ENCODE peak calls at places on chromosome 10, in five cellular contexts. L is HepG2, T is K562, D is GM12878, O is H1. M is an unnamed sample.

GRCh38 chr10:6280291-6280690 is 77.6 kb downstream of the PFKFB3 start:
- DNase-seq in T (no peak), D (no peak), L (no peak), O (no peak), M (no peak)

GRCh38 chr10:61110188-61110844 is 166.3 kb upstream of the RHOBTB1 start:
- DNase-seq in O (no peak), D (no peak), L (no peak), T (no peak), M (no peak)

GRCh38 chr10:55203319-55203718 is 402.3 kb upstream of the PCDH15 start:
- DNase-seq in L (no peak), D (no peak), O (no peak), T (no peak), M (no peak)

GRCh38 chr10:104314591-104315485 is 23.4 kb downstream of the ITPRIP start:
- DNase-seq in L (no peak), D (no peak), O (no peak), T (no peak), M (no peak)

GRCh38 chr10:5545778-5546710 is 21.3 kb downstream of the CALML3 start:
- DNase-seq in L (no peak), O (no peak), T (peak; percentile 54), D (no peak), M (no peak)

GRCh38 chr10:78914502-78915330 is 154.1 kb upstream of the ZMIZ1 start:
- DNase-seq in O (no peak), L (no peak), D (peak; percentile 27), T (no peak), M (no peak)

GRCh38 chr10:50561266-50561665 is 62.5 kb downstream of the SGMS1 start:
- DNase-seq in L (no peak), D (no peak), T (no peak), O (no peak), M (no peak)

GRCh38 chr10:116272497-116273221 is at the start of gene GFRA1:
- DNase-seq in O (no peak), T (no peak), D (no peak), L (no peak), M (no peak)

GRCh38 chr10:56095506-56096225 is 265.4 kb downstream of the ZWINT start:
- DNase-seq in D (no peak), O (no peak), T (no peak), L (no peak), M (no peak)

GRCh38 chr10:34716958-34717357 is 98.1 kb downstream of the PARD3 start:
- DNase-seq in D (no peak), O (no peak), L (no peak), T (peak; percentile 46), M (no peak)

GRCh38 chr10:92690211-92691041 is 671 bp downstream of the HHEX start:
- DNase-seq in O (no peak), T (peak; percentile 71), D (no peak), L (no peak), M (peak; percentile 21)

GRCh38 chr10:104824378-104825006 is 183.4 kb downstream of the SORCS3 start:
- DNase-seq in O (peak; percentile 23), L (no peak), T (peak; percentile 1), D (no peak), M (peak; percentile 22)

GRCh38 chr10:35959103-35959740 is 317.1 kb upstream of the FZD8 start:
- DNase-seq in T (no peak), L (no peak), O (no peak), D (no peak), M (no peak)

GRCh38 chr10:17232276-17232987 is 4.4 kb downstream of the VIM start:
- DNase-seq in D (peak; percentile 45), O (no peak), L (no peak), T (no peak), M (no peak)

GRCh38 chr10:66627156-66627555 is 298.7 kb upstream of the LRRTM3 start:
- DNase-seq in L (peak; percentile 34), T (peak; percentile 3), O (no peak), D (no peak), M (peak; percentile 66)

GRCh38 chr10:90227259-90227658 is 525.9 kb downstream of the KIF20B start:
- DNase-seq in D (no peak), O (no peak), T (no peak), L (no peak), M (peak; percentile 99)

GRCh38 chr10:119459681-119460340 is 82.7 kb downstream of the RGS10 start:
- DNase-seq in D (no peak), T (no peak), L (no peak), O (no peak), M (no peak)

GRCh38 chr10:31157125-31157983 is 125.7 kb upstream of the ZNF438 start:
- DNase-seq in T (no peak), L (no peak), D (no peak), O (no peak), M (no peak)

GRCh38 chr10:23408330-23408976 is 30.4 kb upstream of the OTUD1 start:
- DNase-seq in T (no peak), O (no peak), D (no peak), L (no peak), M (no peak)

GRCh38 chr10:98047009-98047741 is 16.8 kb upstream of the CRTAC1 start:
- DNase-seq in L (no peak), O (no peak), D (no peak), T (peak; percentile 2), M (no peak)

DNA sequence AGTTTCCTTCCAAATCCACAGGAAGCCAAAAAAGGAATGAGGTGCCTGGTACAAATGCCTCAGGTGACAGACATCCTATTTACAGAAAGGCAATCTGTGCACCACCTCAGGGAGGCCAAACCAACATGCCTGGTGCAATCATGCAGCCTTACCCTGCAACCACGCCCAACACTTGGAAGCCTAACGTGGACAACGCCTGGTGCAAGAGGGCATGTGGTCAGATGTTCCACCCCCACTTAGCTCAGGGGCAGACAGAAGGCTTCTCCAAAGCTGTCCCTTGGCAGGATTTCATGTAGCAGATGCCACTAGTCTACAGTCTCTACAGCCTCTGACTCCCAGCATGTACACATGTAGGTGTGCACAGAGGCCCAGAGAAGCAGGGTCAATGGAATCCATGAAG is 89.5 kb downstream of the KCNMA1 start:
- DNase-seq in T (no peak), D (no peak), L (no peak), O (no peak), M (no peak)
- TF ChIP-seq YY1 in T (no peak), D (no peak), L (no peak), O (no peak), M (no peak)

GRCh38 chr10:42519761-42520460 is 118.5 kb downstream of the ZNF33B start:
- DNase-seq in D (no peak), T (no peak), L (no peak), O (no peak), M (no peak)
- H3K9me3 ChIP-seq in D (peaks cover 9% of the 10 kb centered on the region), T (peaks cover 42% of the 10 kb centered on the region), L (peaks cover 12% of the 10 kb centered on the region), O (peaks cover 89% of the 10 kb centered on the region), M (peaks cover 32% of the 10 kb centered on the region)

DNA sequence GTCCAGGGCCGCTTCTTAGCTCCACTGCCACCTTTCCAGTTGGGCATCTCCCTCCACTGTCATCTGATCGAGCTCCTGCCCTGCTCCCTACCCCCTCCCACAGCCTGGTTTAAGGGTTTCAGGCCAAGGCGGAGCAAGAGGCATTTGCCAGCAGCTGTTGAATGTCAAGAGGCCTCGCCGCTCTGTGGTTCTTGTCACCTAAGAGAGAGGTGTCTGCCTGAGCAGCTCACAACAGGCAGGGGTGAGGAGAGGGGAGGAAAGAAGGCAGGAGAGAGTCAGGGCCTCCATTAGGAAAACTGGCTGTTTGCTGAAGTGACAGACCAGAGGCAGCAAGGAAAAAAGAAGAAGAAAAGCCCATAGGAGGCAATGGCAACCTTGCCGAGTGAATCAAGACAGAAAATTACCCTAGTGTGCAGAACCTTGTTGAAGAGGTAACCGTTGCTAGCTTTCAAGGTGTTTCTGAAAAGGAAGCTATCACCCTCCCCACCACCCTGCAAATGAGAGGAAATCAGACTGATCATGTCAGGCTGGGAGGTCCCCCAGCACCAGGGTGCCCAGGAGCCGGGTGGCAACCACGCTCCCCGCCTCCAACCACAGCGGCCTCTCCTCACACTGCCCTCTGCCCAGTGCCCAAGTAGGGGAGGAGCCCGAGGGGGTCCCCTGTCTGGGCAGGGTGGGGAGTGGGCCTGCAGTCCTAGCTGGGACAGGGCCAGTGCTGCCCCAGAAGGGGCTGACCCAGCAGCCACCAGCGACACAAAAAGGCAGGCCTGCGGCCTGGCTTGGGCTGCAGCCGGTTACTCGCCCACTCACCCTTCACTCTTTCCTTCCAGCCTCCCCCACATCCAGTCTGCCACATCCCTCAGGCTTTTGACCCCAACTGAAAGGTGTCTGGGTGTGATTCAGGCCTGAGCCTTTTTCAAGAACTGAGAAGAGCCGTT is 7.1 kb downstream of the GATA3 start:
- DNase-seq in L (no peak), T (peak; percentile 16), D (no peak), O (no peak), M (no peak)
- TF ChIP-seq SRF in L (no peak), T (no peak), D (no peak), O (no peak), M (no peak)

GRCh38 chr10:7311256-7312178 is 99.3 kb downstream of the SFMBT2 start:
- DNase-seq in L (no peak), D (no peak), T (no peak), O (no peak), M (no peak)
- TF ChIP-seq YY1 in L (no peak), D (no peak), T (no peak), O (no peak), M (no peak)

DNA sequence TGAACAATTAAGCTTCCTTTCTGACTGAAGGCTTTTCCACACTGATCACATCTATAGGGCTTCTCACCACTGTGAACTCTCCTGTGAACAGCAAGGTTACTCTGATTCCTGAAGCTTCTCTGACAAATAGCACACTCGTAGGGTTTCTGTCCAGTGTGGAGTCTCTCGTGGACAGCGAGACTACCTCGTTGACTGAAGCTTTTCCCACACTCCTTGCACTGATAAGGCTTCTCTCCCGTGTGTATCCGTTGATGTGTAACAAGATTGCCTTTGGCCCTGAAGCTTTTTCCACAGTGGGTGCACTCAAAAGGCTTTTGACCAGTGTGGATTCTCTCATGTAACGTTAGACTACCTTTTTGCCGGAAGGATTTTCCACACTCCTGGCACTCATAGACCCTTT is 4.4 kb downstream of the ZNF32 start:
- DNase-seq in T (no peak), D (no peak), L (no peak), O (no peak), M (no peak)
- H3K9me3 ChIP-seq in T (peaks cover 30% of the 10 kb centered on the region), D (peaks cover 33% of the 10 kb centered on the region), L (no peaks in the 10 kb centered on the region), O (peaks cover 52% of the 10 kb centered on the region), M (peaks cover 9% of the 10 kb centered on the region)

DNA sequence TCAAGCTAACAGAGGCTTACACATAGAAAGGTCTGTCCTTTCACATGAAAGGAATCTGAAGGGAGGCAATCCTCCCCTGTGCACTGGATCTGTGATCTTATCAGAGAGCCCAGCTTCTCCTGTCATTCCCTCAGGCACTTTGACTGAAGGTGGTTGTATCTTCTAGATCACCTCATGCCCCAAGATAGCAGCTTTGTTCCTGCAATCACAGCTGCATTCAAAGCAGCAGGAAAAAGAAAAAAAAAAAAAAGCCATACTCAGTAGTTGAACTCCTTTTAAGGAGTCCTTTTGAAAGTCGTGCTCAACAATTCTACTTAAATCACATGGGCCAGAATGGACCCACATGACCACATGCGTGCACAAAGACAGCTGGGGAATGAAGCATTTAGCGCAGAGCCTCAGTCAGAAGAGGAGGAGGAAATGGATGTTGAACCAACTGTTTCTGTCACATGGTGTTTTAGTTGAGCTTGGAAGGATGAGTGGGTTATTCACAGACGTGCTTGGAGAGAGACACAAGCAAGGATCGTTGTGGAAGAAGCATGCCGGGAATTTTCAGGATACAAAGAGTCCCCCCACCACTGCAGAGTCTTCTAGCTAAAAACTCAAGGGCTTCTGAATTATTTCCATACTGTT is 13.0 kb upstream of the PFKP start:
- DNase-seq in T (no peak), L (no peak), O (no peak), D (no peak), M (no peak)
- TF ChIP-seq SRF in T (no peak), L (no peak), O (no peak), D (no peak), M (no peak)